ENCODE peak calls at places on chromosome 6, in four cellular contexts. Z is left lung; N is Caco-2; J is stimulated activated CD8-positive, alpha-beta memory T cell treated with anti-CD3 and anti-CD28 coated beads, Interleukin-7, amount 100 ng/mL, for 1 hour. W is an unnamed sample.

GRCh38 chr6:113879186-113880096 is 22.3 kb downstream of the MARCKS start:
- DNase-seq in N (peak), J (no peak), Z (peak), W (no peak)

GRCh38 chr6:137731960-137732616 is 135.0 kb upstream of the TNFAIP3 start:
- DNase-seq in N (peak), J (no peak), Z (no peak), W (no peak)

GRCh38 chr6:26284537-26285142 is 80.4 kb upstream of the BTN3A2 start:
- DNase-seq in N (peak), Z (peak), J (no peak), W (no peak)

GRCh38 chr6:13832778-13833177 is 18.4 kb upstream of the MCUR1 start:
- DNase-seq in J (no peak), Z (no peak), N (no peak), W (no peak)

GRCh38 chr6:143427109-143427817 is 23.2 kb downstream of the ADAT2 start:
- DNase-seq in Z (peak), J (peak), N (peak), W (peak)

GRCh38 chr6:149846321-149846720 is 17.8 kb downstream of the LRP11 start:
- DNase-seq in Z (peak), N (no peak), J (no peak), W (no peak)

GRCh38 chr6:15473741-15474161 is 189.1 kb downstream of the DTNBP1 start:
- DNase-seq in N (no peak), Z (no peak), J (no peak), W (peak)

GRCh38 chr6:161671117-161671516 is 397.3 kb upstream of the AGPAT4 start:
- DNase-seq in J (no peak), N (no peak), Z (no peak), W (no peak)

GRCh38 chr6:41605649-41606048 is 32.6 kb upstream of the MDFI start:
- DNase-seq in Z (no peak), J (no peak), N (no peak), W (no peak)

GRCh38 chr6:132122871-132123270 is 171.7 kb upstream of the CCN2 start:
- DNase-seq in Z (no peak), J (no peak), N (no peak), W (no peak)

GRCh38 chr6:167976708-167977107 is 20.8 kb upstream of the KIF25 start:
- DNase-seq in Z (no peak), N (no peak), J (no peak), W (no peak)

GRCh38 chr6:48766349-48766748 is 655.4 kb upstream of the PTCHD4 start:
- DNase-seq in Z (no peak), N (no peak), J (no peak), W (no peak)

GRCh38 chr6:140059947-140060346 is 685.5 kb upstream of the CITED2 start:
- DNase-seq in J (no peak), Z (no peak), N (no peak), W (no peak)

GRCh38 chr6:31430449-31430848 is 27.1 kb downstream of the MICA start:
- DNase-seq in J (no peak), Z (no peak), N (no peak), W (no peak)

GRCh38 chr6:89979473-89980119 is 85.3 kb downstream of the GJA10 start:
- DNase-seq in Z (no peak), J (no peak), N (no peak), W (no peak)

GRCh38 chr6:142014515-142014914 is 118.2 kb upstream of the GJE1 start:
- DNase-seq in N (no peak), Z (no peak), J (no peak), W (peak)

GRCh38 chr6:139759086-139759485 is 384.6 kb upstream of the CITED2 start:
- DNase-seq in J (no peak), N (no peak), Z (no peak), W (no peak)

GRCh38 chr6:74075323-74075722 is 379.3 kb downstream of the CD109 start:
- DNase-seq in J (no peak), Z (no peak), N (no peak), W (no peak)

GRCh38 chr6:101268541-101268940 is 125.0 kb upstream of the GRIK2 start:
- DNase-seq in J (no peak), N (no peak), Z (no peak), W (peak)

GRCh38 chr6:75602897-75603395 is 1.3 kb downstream of the SENP6 start:
- DNase-seq in J (no peak), N (no peak), Z (no peak), W (no peak)

GRCh38 chr6:38554700-38555413 is 84.9 kb downstream of the BTBD9 start:
- DNase-seq in Z (no peak), N (no peak), J (no peak), W (peak)

GRCh38 chr6:120735641-120736040 is 598.6 kb downstream of the TBC1D32 start:
- DNase-seq in N (no peak), Z (no peak), J (no peak), W (no peak)

GRCh38 chr6:111210074-111210729 is 122.9 kb downstream of the SLC16A10 start:
- DNase-seq in Z (no peak), N (peak), J (no peak), W (peak)

GRCh38 chr6:15297895-15298590 is 52.2 kb downstream of the JARID2 start:
- DNase-seq in Z (no peak), N (no peak), J (no peak), W (no peak)

GRCh38 chr6:142819603-142820335 is 125.2 kb downstream of the HIVEP2 start:
- DNase-seq in N (no peak), J (peak), Z (no peak), W (no peak)

GRCh38 chr6:33088931-33089640 is 13.3 kb downstream of the HLA-DPB1 start:
- DNase-seq in N (no peak), J (no peak), Z (no peak), W (no peak)

W was measured in HFF-Myc.